ENCODE peak calls at places on chromosomes 4 and X, in six cellular contexts. One of them, this sample, is unnamed.

GRCh38 chr4:24798036-24798610 is 2.8 kb downstream of the SOD3 start:
- DNase-seq in right cardiac atrium: no peak
- DNase-seq in DMS153: no peak
- DNase-seq in coronary artery: no peak
- DNase-seq in upper lobe of left lung: no peak
- DNase-seq in cardiac septum: no peak
- DNase-seq in this sample: no peak

GRCh38 chr4:13244342-13244905 is 239.7 kb downstream of the RAB28 start:
- DNase-seq in right cardiac atrium: no peak
- DNase-seq in DMS153: no peak
- DNase-seq in coronary artery: no peak
- DNase-seq in upper lobe of left lung: no peak
- DNase-seq in cardiac septum: no peak
- DNase-seq in this sample: no peak

GRCh38 chrX:77740376-77740905 is 45.6 kb downstream of the ATRX start:
- DNase-seq in right cardiac atrium: no peak
- DNase-seq in DMS153: no peak
- DNase-seq in coronary artery: no peak
- DNase-seq in upper lobe of left lung: no peak
- DNase-seq in cardiac septum: no peak
- DNase-seq in this sample: no peak

GRCh38 chr4:168440442-168441264 is 39.6 kb downstream of the DDX60L start:
- DNase-seq in right cardiac atrium: no peak
- DNase-seq in DMS153: no peak
- DNase-seq in coronary artery: no peak
- DNase-seq in upper lobe of left lung: no peak
- DNase-seq in cardiac septum: no peak
- DNase-seq in this sample: peak; percentile 20

GRCh38 chr4:102217345-102217744 is 127.9 kb downstream of the SLC39A8 start:
- DNase-seq in right cardiac atrium: no peak
- DNase-seq in DMS153: no peak
- DNase-seq in coronary artery: no peak
- DNase-seq in upper lobe of left lung: no peak
- DNase-seq in cardiac septum: no peak
- DNase-seq in this sample: no peak

GRCh38 chrX:136147320-136147901 is at the start of gene FHL1:
- DNase-seq in right cardiac atrium: peak; percentile 89
- DNase-seq in DMS153: no peak
- DNase-seq in coronary artery: peak; percentile 84
- DNase-seq in upper lobe of left lung: peak; percentile 94
- DNase-seq in cardiac septum: peak; percentile 84
- DNase-seq in this sample: peak; percentile 39

GRCh38 chrX:125744914-125745313 is 421.2 kb downstream of the DCAF12L2 start:
- DNase-seq in right cardiac atrium: no peak
- DNase-seq in DMS153: no peak
- DNase-seq in coronary artery: no peak
- DNase-seq in upper lobe of left lung: no peak
- DNase-seq in cardiac septum: no peak
- DNase-seq in this sample: no peak

GRCh38 chr4:182212211-182212761 is 30.9 kb upstream of the TENM3 start:
- DNase-seq in right cardiac atrium: no peak
- DNase-seq in DMS153: peak; percentile 49
- DNase-seq in coronary artery: no peak
- DNase-seq in upper lobe of left lung: peak; percentile 45
- DNase-seq in cardiac septum: no peak
- DNase-seq in this sample: peak; percentile 67

GRCh38 chrX:47612418-47612817 is 7.2 kb downstream of the SYN1 start:
- DNase-seq in right cardiac atrium: no peak
- DNase-seq in DMS153: no peak
- DNase-seq in coronary artery: no peak
- DNase-seq in upper lobe of left lung: no peak
- DNase-seq in cardiac septum: no peak
- DNase-seq in this sample: no peak

GRCh38 chrX:100654256-100654655 is 10.3 kb downstream of the SRPX2 start:
- DNase-seq in right cardiac atrium: no peak
- DNase-seq in DMS153: no peak
- DNase-seq in coronary artery: no peak
- DNase-seq in upper lobe of left lung: no peak
- DNase-seq in cardiac septum: no peak
- DNase-seq in this sample: peak; percentile 58

GRCh38 chr4:47824844-47825243 is 13.0 kb downstream of the CORIN start:
- DNase-seq in right cardiac atrium: peak; percentile 61
- DNase-seq in DMS153: no peak
- DNase-seq in coronary artery: no peak
- DNase-seq in upper lobe of left lung: no peak
- DNase-seq in cardiac septum: no peak
- DNase-seq in this sample: no peak

GRCh38 chr4:16942491-16942890 is 44.0 kb upstream of the LDB2 start:
- DNase-seq in right cardiac atrium: no peak
- DNase-seq in DMS153: no peak
- DNase-seq in coronary artery: no peak
- DNase-seq in upper lobe of left lung: no peak
- DNase-seq in cardiac septum: no peak
- DNase-seq in this sample: no peak

GRCh38 chr4:105240037-105240436 is 93.4 kb downstream of the TET2 start:
- DNase-seq in right cardiac atrium: no peak
- DNase-seq in DMS153: no peak
- DNase-seq in coronary artery: no peak
- DNase-seq in upper lobe of left lung: no peak
- DNase-seq in cardiac septum: no peak
- DNase-seq in this sample: no peak

This sample was measured in fibroblast of lung.